ENCODE peak calls at places on chromosome X, in eight cellular contexts. Q is neuronal stem cell, U is endothelial cell of umbilical vein, O is cardiac muscle cell, G is sigmoid colon, S is WERI-Rb-1, K is iPS DF 6.9, T is IMR-90. M is an unnamed sample.

GRCh38 chrX:27186671-27187070 is 276.5 kb downstream of the PPP4R3C start:
- DNase-seq in K (peak), S (peak), G (no peak), T (peak), O (peak), Q (peak), U (peak), M (no peak)

GRCh38 chrX:56762220-56762619 is 33.2 kb downstream of the NBDY start:
- DNase-seq in S (no peak), Q (no peak), U (no peak), G (no peak), K (no peak), O (no peak), T (no peak), M (no peak)

GRCh38 chrX:7904557-7904956 is 22.7 kb downstream of the PNPLA4 start:
- DNase-seq in S (no peak), U (no peak), O (no peak), G (no peak), T (peak), Q (no peak), K (no peak), M (no peak)

GRCh38 chrX:108399427-108400165 is 38.6 kb downstream of the COL4A6 start:
- DNase-seq in G (no peak), S (no peak), O (no peak), U (peak), Q (no peak), T (peak), K (no peak), M (no peak)

GRCh38 chrX:48998391-48998790 is 3.7 kb downstream of the GRIPAP1 start:
- DNase-seq in K (no peak), Q (no peak), G (no peak), T (no peak), S (peak), U (no peak), O (no peak), M (no peak)

GRCh38 chrX:69605521-69605920 is 10.4 kb upstream of the EDA start:
- DNase-seq in O (no peak), S (no peak), U (no peak), G (no peak), K (no peak), Q (no peak), T (no peak), M (no peak)

GRCh38 chrX:108537005-108537404 is 97.4 kb downstream of the COL4A5 start:
- DNase-seq in S (peak), U (peak), Q (peak), K (peak), T (peak), G (no peak), O (peak), M (no peak)

GRCh38 chrX:1894656-1895055 is 279.8 kb downstream of the ASMT start:
- DNase-seq in G (no peak), O (no peak), U (no peak), Q (no peak), S (peak), K (no peak), T (no peak), M (no peak)

GRCh38 chrX:39895228-39896110 is 202.3 kb downstream of the BCOR start:
- DNase-seq in T (no peak), G (no peak), U (no peak), O (no peak), K (no peak), S (no peak), Q (no peak), M (no peak)

GRCh38 chrX:15882704-15883539 is 28.3 kb upstream of the AP1S2 start:
- DNase-seq in Q (no peak), S (no peak), U (peak), O (peak), K (no peak), T (peak), G (no peak), M (no peak)

GRCh38 chrX:14832591-14832990 is 40.3 kb downstream of the FANCB start:
- DNase-seq in T (peak), S (no peak), Q (no peak), O (no peak), U (peak), G (no peak), K (no peak), M (no peak)

GRCh38 chrX:101708180-101708579 is 48.5 kb upstream of the ARMCX2 start:
- DNase-seq in T (peak), G (no peak), S (no peak), K (no peak), Q (no peak), U (no peak), O (no peak), M (no peak)

GRCh38 chrX:103539695-103540094 is 20.4 kb upstream of the RAB40A start:
- DNase-seq in K (no peak), Q (no peak), T (no peak), G (no peak), U (no peak), S (no peak), O (no peak), M (no peak)

GRCh38 chrX:74550295-74550802 is 64.1 kb downstream of the RLIM start:
- DNase-seq in U (peak), Q (peak), T (peak), S (peak), K (no peak), G (peak), O (peak), M (no peak)

GRCh38 chrX:1734806-1735205 is 119.9 kb downstream of the ASMT start:
- DNase-seq in K (no peak), S (no peak), T (no peak), O (no peak), U (no peak), G (no peak), Q (no peak), M (no peak)

GRCh38 chrX:73963682-73964081 is 340.3 kb upstream of the ZCCHC13 start:
- DNase-seq in T (no peak), S (no peak), K (no peak), Q (no peak), O (no peak), G (no peak), U (no peak), M (no peak)

GRCh38 chrX:68196939-68197791 is 236.1 kb downstream of the OPHN1 start:
- DNase-seq in Q (peak), U (peak), O (peak), K (peak), G (no peak), T (peak), S (peak), M (no peak)

GRCh38 chrX:108271397-108271787 is 166.8 kb downstream of the COL4A6 start:
- DNase-seq in S (no peak), Q (no peak), O (no peak), K (no peak), T (no peak), U (no peak), G (no peak), M (no peak)

GRCh38 chrX:6660567-6661252 is 125.8 kb upstream of the VCX3A start:
- DNase-seq in K (no peak), S (no peak), O (no peak), T (no peak), U (no peak), Q (no peak), G (no peak), M (peak)

GRCh38 chrX:42472727-42473126 is 305.2 kb downstream of the PPP1R2C start:
- DNase-seq in O (no peak), K (no peak), S (no peak), U (no peak), G (no peak), Q (no peak), T (no peak), M (no peak)

GRCh38 chrX:72080150-72080549 is 51.6 kb downstream of the RTL5 start:
- DNase-seq in S (no peak), K (no peak), G (no peak), U (peak), O (no peak), T (no peak), Q (no peak), M (no peak)

GRCh38 chrX:68132749-68133148 is 300.5 kb downstream of the OPHN1 start:
- DNase-seq in S (no peak), Q (no peak), K (no peak), G (no peak), O (no peak), U (no peak), T (no peak), M (no peak)

GRCh38 chrX:132614297-132614696 is 125.5 kb upstream of the MBNL3 start:
- DNase-seq in G (no peak), U (no peak), S (peak), T (no peak), O (peak), Q (no peak), K (no peak), M (no peak)

GRCh38 chrX:9710332-9710731 is 55.3 kb downstream of the GPR143 start:
- DNase-seq in O (no peak), S (no peak), U (no peak), Q (no peak), G (no peak), K (no peak), T (no peak), M (no peak)

GRCh38 chrX:56764153-56764974 is 35.3 kb downstream of the NBDY start:
- DNase-seq in T (peak), G (peak), K (peak), S (peak), Q (peak), O (peak), U (peak), M (no peak)

GRCh38 chrX:134171661-134172587 is 65.1 kb upstream of the CCDC160 start:
- DNase-seq in T (no peak), G (no peak), O (peak), U (peak), K (no peak), S (no peak), Q (no peak), M (no peak)

GRCh38 chrX:14718403-14718802 is 154.5 kb downstream of the FANCB start:
- DNase-seq in G (no peak), Q (no peak), K (no peak), T (peak), U (no peak), O (no peak), S (no peak), M (peak)

GRCh38 chrX:139058831-139059495 is 347.4 kb upstream of the FGF13 start:
- DNase-seq in S (no peak), K (no peak), U (no peak), Q (no peak), O (no peak), T (no peak), G (no peak), M (peak)

GRCh38 chrX:17007134-17007768 is 60.8 kb downstream of the REPS2 start:
- DNase-seq in G (no peak), Q (no peak), U (peak), T (no peak), S (peak), K (no peak), O (peak), M (no peak)

GRCh38 chrX:75156537-75156945 is 458 bp upstream of the ABCB7 start:
- DNase-seq in U (peak), S (no peak), O (no peak), G (no peak), K (no peak), Q (no peak), T (peak), M (no peak)

GRCh38 chrX:45011131-45011530 is 138.1 kb downstream of the KDM6A start:
- DNase-seq in K (no peak), U (no peak), G (no peak), T (peak), S (no peak), Q (no peak), O (no peak), M (no peak)

GRCh38 chrX:116204947-116205346 is 34.4 kb downstream of the AGTR2 start:
- DNase-seq in S (no peak), Q (peak), T (no peak), G (no peak), U (peak), O (peak), K (peak), M (no peak)

GRCh38 chrX:19883878-19884277 is 3.5 kb downstream of the SH3KBP1 start:
- DNase-seq in T (no peak), S (no peak), K (no peak), G (no peak), O (no peak), U (no peak), Q (no peak), M (peak)

GRCh38 chrX:100649550-100650356 is 5.8 kb downstream of the SRPX2 start:
- DNase-seq in G (peak), O (peak), U (peak), T (peak), K (no peak), S (peak), Q (no peak), M (no peak)

GRCh38 chrX:40573763-40574162 is 7.0 kb upstream of the ATP6AP2 start:
- DNase-seq in O (no peak), K (no peak), U (peak), S (peak), Q (no peak), T (peak), G (no peak), M (no peak)

GRCh38 chrX:65681810-65682209 is 14.4 kb downstream of the MSN start:
- DNase-seq in O (no peak), U (no peak), Q (no peak), S (no peak), K (no peak), T (no peak), G (no peak), M (no peak)

GRCh38 chrX:65677954-65678469 is 10.6 kb downstream of the MSN start:
- DNase-seq in G (peak), U (peak), O (no peak), K (no peak), S (no peak), T (peak), Q (no peak), M (no peak)

GRCh38 chrX:65673857-65674350 is 6.5 kb downstream of the MSN start:
- DNase-seq in K (no peak), U (no peak), O (no peak), T (no peak), S (no peak), G (no peak), Q (no peak), M (no peak)

GRCh38 chrX:65674351-65674893 is 7.0 kb downstream of the MSN start:
- DNase-seq in T (peak), K (no peak), O (peak), G (no peak), U (peak), Q (no peak), S (no peak), M (no peak)

DNA sequence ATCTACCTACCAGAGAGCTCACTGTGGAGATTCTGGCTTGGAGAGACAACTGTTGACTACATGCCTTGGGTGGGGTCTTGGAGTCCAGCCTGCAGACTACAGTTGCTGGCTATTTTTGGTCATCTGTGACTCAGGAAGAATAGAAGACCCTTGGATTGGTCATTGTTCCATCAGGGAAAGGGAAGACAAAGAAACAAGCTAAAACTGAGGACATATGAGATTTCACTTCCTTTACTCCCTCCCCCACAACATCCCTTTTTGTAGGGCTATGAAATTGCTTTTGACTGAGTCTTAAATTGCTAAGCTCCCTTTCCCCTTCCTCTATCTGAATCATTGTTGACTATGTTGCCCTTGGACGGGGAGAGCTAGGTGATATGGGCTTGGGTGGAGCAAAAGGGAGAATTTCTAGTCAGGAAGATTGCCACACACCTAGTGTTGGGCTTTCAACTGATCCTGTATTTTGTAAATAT is 11.7 kb downstream of the MSN start:
- DNase-seq in K (no peak), S (no peak), Q (no peak), U (peak), T (peak), G (no peak), O (no peak), M (peak)
- H3K27ac ChIP-seq in K (no peak), S (no peak), Q (no peak), U (peak), T (peak), G (peak), O (no peak), M (peak)

DNA sequence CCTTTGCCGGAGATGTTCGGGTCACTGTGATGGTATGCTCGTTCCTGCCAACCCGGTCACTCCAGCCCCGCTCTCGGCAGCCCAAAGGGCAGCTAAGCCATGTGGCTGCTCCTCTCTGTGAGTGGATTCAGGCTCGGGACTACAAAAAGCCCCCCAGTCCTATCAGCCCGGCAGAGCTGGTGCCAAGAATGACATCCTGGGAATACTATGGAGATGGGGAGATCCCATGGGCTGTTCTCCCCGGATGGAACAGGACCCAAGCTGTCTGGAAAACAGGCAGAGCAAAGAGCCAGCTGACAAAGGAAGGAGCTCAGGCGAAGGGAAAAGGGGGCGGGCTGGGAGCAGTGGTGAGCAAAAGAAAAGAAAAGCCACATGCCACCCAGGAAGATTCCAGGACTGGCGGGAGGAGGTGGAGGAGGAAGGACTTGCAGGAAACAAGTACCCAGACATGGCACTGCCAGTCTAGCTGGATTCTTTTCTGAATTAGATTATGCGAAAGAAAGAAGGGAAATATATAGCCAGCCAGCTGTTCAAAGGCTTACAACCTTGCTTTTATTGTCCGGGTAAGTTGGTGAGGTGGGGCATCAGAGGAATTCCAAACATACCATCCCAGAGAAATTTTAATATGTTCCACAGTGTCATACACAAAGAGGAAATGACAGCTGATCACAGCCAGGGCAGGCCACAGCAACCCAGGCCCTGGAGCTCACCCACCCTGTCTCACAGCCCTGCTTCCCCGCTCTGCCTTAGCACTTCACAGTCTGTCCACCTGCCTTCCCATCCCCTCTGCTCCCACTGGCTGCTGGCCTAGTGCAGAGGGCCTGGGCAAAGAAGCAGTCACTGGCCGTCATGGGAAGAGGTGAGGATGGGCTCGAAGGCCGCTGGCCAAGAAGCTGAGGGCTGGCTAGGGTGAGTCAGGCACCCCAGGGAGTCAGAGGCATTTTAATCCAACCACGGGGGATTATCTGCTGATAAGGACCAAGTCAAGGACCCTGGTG is 3.4 kb downstream of the NDP start:
- DNase-seq in O (no peak), S (no peak), Q (peak), U (no peak), G (no peak), T (peak), K (no peak), M (no peak)
- H3K27ac ChIP-seq in O (no peak), S (no peak), Q (peak), U (no peak), G (no peak), T (no peak), K (no peak), M (peak)

GRCh38 chrX:12396584-12396983 is 258.3 kb downstream of the FRMPD4 start:
- DNase-seq in K (no peak), S (no peak), O (no peak), U (no peak), T (no peak), G (no peak), Q (no peak), M (no peak)
- H3K27ac ChIP-seq in K (no peak), S (no peak), O (no peak), U (no peak), T (no peak), G (no peak), Q (no peak), M (no peak)

GRCh38 chrX:130340271-130340670 is 552 bp downstream of the SLC25A14 start:
- DNase-seq in Q (peak), O (no peak), T (no peak), S (no peak), G (no peak), U (peak), K (no peak), M (no peak)
- H3K27ac ChIP-seq in Q (no peak), O (peak), T (no peak), S (no peak), G (peak), U (peak), K (no peak), M (no peak)

GRCh38 chrX:10754445-10754844 is 134.1 kb upstream of the MID1 start:
- DNase-seq in T (no peak), Q (no peak), K (no peak), U (no peak), O (no peak), S (no peak), G (no peak), M (no peak)
- H3K27ac ChIP-seq in T (peak), Q (no peak), K (no peak), U (no peak), O (peak), S (no peak), G (no peak), M (no peak)

DNA sequence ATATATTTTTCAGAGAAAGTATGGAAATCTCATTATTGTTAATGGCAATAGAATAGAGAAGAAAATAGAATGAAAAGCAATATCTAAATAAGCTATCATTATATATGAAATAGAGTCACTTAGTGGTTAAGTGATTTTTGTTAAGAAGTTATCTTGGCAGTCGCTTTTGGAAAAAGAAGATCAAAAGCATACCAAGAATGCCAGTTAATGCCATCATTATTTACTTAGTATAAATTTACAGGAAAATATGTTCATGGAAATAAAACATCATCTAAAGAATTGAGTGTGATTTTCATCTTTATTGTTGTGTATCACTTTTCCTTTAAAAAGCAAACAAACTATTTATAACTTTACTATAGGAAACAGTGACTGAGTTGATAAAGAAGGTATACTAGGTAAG is 85.3 kb upstream of the GPR101 start:
- DNase-seq in S (no peak), U (no peak), Q (no peak), K (no peak), O (no peak), G (no peak), T (no peak), M (no peak)
- H3K27ac ChIP-seq in S (no peak), U (no peak), Q (no peak), K (no peak), O (no peak), G (no peak), T (no peak), M (peak)

DNA sequence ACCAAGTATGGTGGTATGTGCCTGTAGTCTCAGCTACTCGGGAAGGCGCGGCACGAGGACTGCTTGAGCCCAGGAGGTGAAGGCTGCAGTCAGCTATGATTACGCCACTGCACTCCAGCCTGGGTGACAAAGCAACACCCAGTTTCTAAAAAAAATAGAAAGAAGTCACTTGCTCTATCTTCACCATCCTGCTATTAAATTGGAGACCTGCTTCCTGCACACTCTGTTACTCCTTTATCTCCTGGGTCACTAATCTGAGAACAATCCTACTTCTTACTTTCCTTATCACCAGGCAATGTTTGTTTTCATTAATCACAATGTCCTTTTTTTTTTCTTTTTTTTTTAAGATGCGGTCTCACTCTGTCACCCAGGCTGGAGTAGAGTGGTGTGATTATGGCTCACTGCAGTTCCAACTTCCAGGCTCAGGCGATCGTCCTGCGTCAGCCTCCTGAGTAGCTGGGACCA is 16.2 kb downstream of the PRKX start:
- DNase-seq in U (no peak), T (no peak), S (no peak), O (no peak), G (no peak), K (no peak), Q (no peak), M (no peak)
- H3K27ac ChIP-seq in U (no peak), T (no peak), S (no peak), O (no peak), G (peak), K (no peak), Q (no peak), M (peak)